ENCODE peak calls at places on chromosomes 5 and 9, in eight cellular contexts. One of them, this sample, is unnamed. For H3K4me1, the result is how much of the 10 kb centered on the place peaks cover.

GRCh38 chr9:133463234-133463863 is 3.6 kb downstream of the CACFD1 start:
- DNase-seq in ovary: no peak
- DNase-seq in HCT116: no peak
- DNase-seq in mesendoderm: peak
- DNase-seq in lung: no peak
- DNase-seq in astrocyte: no peak
- DNase-seq in IMR-90: no peak
- DNase-seq in naive thymus-derived CD4-positive, alpha-beta T cell: no peak
- DNase-seq in this sample: no peak

GRCh38 chr9:88905506-88905905 is 85.8 kb upstream of the S1PR3 start:
- DNase-seq in ovary: no peak
- DNase-seq in HCT116: no peak
- DNase-seq in mesendoderm: no peak
- DNase-seq in lung: no peak
- DNase-seq in astrocyte: peak
- DNase-seq in IMR-90: peak
- DNase-seq in naive thymus-derived CD4-positive, alpha-beta T cell: no peak
- DNase-seq in this sample: no peak

GRCh38 chr5:180807654-180808414 is 5.2 kb upstream of the MGAT1 start:
- DNase-seq in ovary: peak
- DNase-seq in HCT116: no peak
- DNase-seq in mesendoderm: no peak
- DNase-seq in lung: no peak
- DNase-seq in astrocyte: no peak
- DNase-seq in IMR-90: no peak
- DNase-seq in naive thymus-derived CD4-positive, alpha-beta T cell: no peak
- DNase-seq in this sample: no peak

GRCh38 chr5:126656397-126657007 is 55.8 kb downstream of the PHAX start:
- DNase-seq in ovary: no peak
- DNase-seq in HCT116: peak
- DNase-seq in mesendoderm: peak
- DNase-seq in lung: no peak
- DNase-seq in astrocyte: peak
- DNase-seq in IMR-90: peak
- DNase-seq in naive thymus-derived CD4-positive, alpha-beta T cell: no peak
- DNase-seq in this sample: no peak

GRCh38 chr9:86948153-86948929 is 1.0 kb upstream of the GAS1 start:
- DNase-seq in ovary: peak
- DNase-seq in HCT116: peak
- DNase-seq in mesendoderm: peak
- DNase-seq in lung: peak
- DNase-seq in astrocyte: peak
- DNase-seq in IMR-90: peak
- DNase-seq in naive thymus-derived CD4-positive, alpha-beta T cell: peak
- DNase-seq in this sample: peak

GRCh38 chr5:9841516-9841915 is 211.4 kb upstream of the TAS2R1 start:
- DNase-seq in ovary: no peak
- DNase-seq in HCT116: no peak
- DNase-seq in mesendoderm: no peak
- DNase-seq in lung: no peak
- DNase-seq in astrocyte: no peak
- DNase-seq in IMR-90: no peak
- DNase-seq in naive thymus-derived CD4-positive, alpha-beta T cell: no peak
- DNase-seq in this sample: no peak

GRCh38 chr5:55236800-55237199 is 3.4 kb upstream of the CCNO start:
- DNase-seq in ovary: no peak
- DNase-seq in HCT116: no peak
- DNase-seq in mesendoderm: no peak
- DNase-seq in lung: peak
- DNase-seq in astrocyte: no peak
- DNase-seq in IMR-90: no peak
- DNase-seq in naive thymus-derived CD4-positive, alpha-beta T cell: no peak
- DNase-seq in this sample: no peak

GRCh38 chr5:152505442-152506042 is 100.5 kb upstream of the NMUR2 start:
- DNase-seq in ovary: peak
- DNase-seq in HCT116: peak
- DNase-seq in mesendoderm: peak
- DNase-seq in lung: peak
- DNase-seq in astrocyte: peak
- DNase-seq in IMR-90: peak
- DNase-seq in naive thymus-derived CD4-positive, alpha-beta T cell: no peak
- DNase-seq in this sample: peak

GRCh38 chr5:159050408-159051091 is 49.2 kb downstream of the EBF1 start:
- DNase-seq in ovary: no peak
- DNase-seq in HCT116: no peak
- DNase-seq in mesendoderm: peak
- DNase-seq in lung: no peak
- DNase-seq in astrocyte: no peak
- DNase-seq in IMR-90: peak
- DNase-seq in naive thymus-derived CD4-positive, alpha-beta T cell: no peak
- DNase-seq in this sample: no peak

GRCh38 chr5:106827061-106827460 is 843.7 kb downstream of the EFNA5 start:
- DNase-seq in ovary: no peak
- DNase-seq in HCT116: no peak
- DNase-seq in mesendoderm: no peak
- DNase-seq in lung: no peak
- DNase-seq in astrocyte: peak
- DNase-seq in IMR-90: peak
- DNase-seq in naive thymus-derived CD4-positive, alpha-beta T cell: no peak
- DNase-seq in this sample: no peak

DNA sequence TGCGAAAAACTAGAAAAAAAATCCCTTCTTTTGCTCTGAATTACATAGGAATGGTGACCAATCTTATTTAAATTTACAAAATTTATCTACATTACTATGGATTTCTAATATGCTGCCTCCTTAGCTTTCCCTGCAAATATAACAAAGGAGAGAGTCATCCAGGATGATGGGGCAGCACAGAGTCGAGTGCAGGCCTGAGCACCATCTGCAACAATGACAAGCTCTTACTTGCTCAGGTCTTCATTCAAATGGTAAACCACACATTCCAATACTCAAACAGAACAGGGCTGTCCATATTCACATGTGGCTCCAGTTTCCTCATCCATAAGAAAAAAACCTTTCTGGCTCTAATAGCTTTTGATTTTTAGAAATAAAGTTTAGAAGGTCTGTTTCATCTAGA is 33.5 kb upstream of the ZNF354B start:
- DNase-seq in ovary: no peak
- DNase-seq in HCT116: no peak
- DNase-seq in mesendoderm: no peak
- DNase-seq in lung: no peak
- DNase-seq in astrocyte: no peak
- DNase-seq in IMR-90: no peak
- DNase-seq in naive thymus-derived CD4-positive, alpha-beta T cell: no peak
- DNase-seq in this sample: no peak
- H3K4me1 ChIP-seq in ovary: under half
- H3K4me1 ChIP-seq in HCT116: under half
- H3K4me1 ChIP-seq in mesendoderm: under half
- H3K4me1 ChIP-seq in lung: under half
- H3K4me1 ChIP-seq in astrocyte: under half
- H3K4me1 ChIP-seq in IMR-90: under half
- H3K4me1 ChIP-seq in naive thymus-derived CD4-positive, alpha-beta T cell: under half
- H3K4me1 ChIP-seq in this sample: under half

GRCh38 chr5:145775893-145776444 is 59.2 kb downstream of the PRELID2 start:
- DNase-seq in ovary: peak
- DNase-seq in HCT116: peak
- DNase-seq in mesendoderm: no peak
- DNase-seq in lung: no peak
- DNase-seq in astrocyte: peak
- DNase-seq in IMR-90: peak
- DNase-seq in naive thymus-derived CD4-positive, alpha-beta T cell: no peak
- DNase-seq in this sample: no peak

GRCh38 chr5:145776886-145777285 is 58.3 kb downstream of the PRELID2 start:
- DNase-seq in ovary: no peak
- DNase-seq in HCT116: no peak
- DNase-seq in mesendoderm: no peak
- DNase-seq in lung: no peak
- DNase-seq in astrocyte: peak
- DNase-seq in IMR-90: peak
- DNase-seq in naive thymus-derived CD4-positive, alpha-beta T cell: no peak
- DNase-seq in this sample: no peak

GRCh38 chr5:145775411-145775810 is 59.7 kb downstream of the PRELID2 start:
- DNase-seq in ovary: no peak
- DNase-seq in HCT116: no peak
- DNase-seq in mesendoderm: no peak
- DNase-seq in lung: no peak
- DNase-seq in astrocyte: no peak
- DNase-seq in IMR-90: peak
- DNase-seq in naive thymus-derived CD4-positive, alpha-beta T cell: no peak
- DNase-seq in this sample: no peak

GRCh38 chr5:145778144-145778900 is 56.8 kb downstream of the PRELID2 start:
- DNase-seq in ovary: no peak
- DNase-seq in HCT116: no peak
- DNase-seq in mesendoderm: no peak
- DNase-seq in lung: no peak
- DNase-seq in astrocyte: no peak
- DNase-seq in IMR-90: no peak
- DNase-seq in naive thymus-derived CD4-positive, alpha-beta T cell: no peak
- DNase-seq in this sample: peak

DNA sequence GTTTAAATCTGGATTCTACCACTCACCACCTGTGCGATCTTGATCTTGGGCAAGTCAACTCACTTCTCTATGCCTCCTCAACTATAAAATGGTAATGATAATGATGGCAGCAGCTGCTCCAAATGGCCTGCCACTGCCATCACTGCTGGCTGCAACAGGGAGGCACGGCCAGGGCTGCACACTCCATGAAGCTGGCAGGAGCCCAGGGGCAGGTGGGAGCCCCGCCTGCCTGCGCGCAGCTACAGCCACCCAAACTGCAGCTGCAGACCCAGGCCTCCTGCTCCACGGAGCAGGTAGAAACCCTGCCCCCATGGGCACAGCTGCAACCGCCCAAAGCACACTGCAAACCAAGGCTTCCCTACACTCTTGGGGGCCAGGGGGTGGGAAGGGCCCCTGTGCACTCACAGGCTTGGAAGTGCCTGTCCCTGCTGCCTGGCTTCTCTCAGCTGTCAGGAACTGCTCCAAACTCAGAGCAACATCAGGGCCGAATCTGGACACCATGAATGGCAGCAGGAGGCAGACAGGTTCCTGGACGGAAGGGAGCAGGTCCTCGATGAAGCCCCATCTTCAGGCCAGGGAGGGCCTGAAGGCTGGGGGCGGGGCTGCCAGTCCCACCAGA is 57.6 kb downstream of the PRELID2 start:
- DNase-seq in ovary: no peak
- DNase-seq in HCT116: no peak
- DNase-seq in mesendoderm: no peak
- DNase-seq in lung: no peak
- DNase-seq in astrocyte: no peak
- DNase-seq in IMR-90: no peak
- DNase-seq in naive thymus-derived CD4-positive, alpha-beta T cell: no peak
- DNase-seq in this sample: no peak
- H3K4me1 ChIP-seq in ovary: under half
- H3K4me1 ChIP-seq in HCT116: under half
- H3K4me1 ChIP-seq in mesendoderm: under half
- H3K4me1 ChIP-seq in lung: under half
- H3K4me1 ChIP-seq in astrocyte: under half
- H3K4me1 ChIP-seq in IMR-90: under half
- H3K4me1 ChIP-seq in naive thymus-derived CD4-positive, alpha-beta T cell: under half
- H3K4me1 ChIP-seq in this sample: under half

GRCh38 chr5:167602077-167602476 is 689.4 kb upstream of the WWC1 start:
- DNase-seq in ovary: no peak
- DNase-seq in HCT116: no peak
- DNase-seq in mesendoderm: no peak
- DNase-seq in lung: no peak
- DNase-seq in astrocyte: peak
- DNase-seq in IMR-90: no peak
- DNase-seq in naive thymus-derived CD4-positive, alpha-beta T cell: no peak
- DNase-seq in this sample: no peak
- H3K4me1 ChIP-seq in ovary: under half
- H3K4me1 ChIP-seq in HCT116: under half
- H3K4me1 ChIP-seq in mesendoderm: under half
- H3K4me1 ChIP-seq in lung: under half
- H3K4me1 ChIP-seq in astrocyte: under half
- H3K4me1 ChIP-seq in IMR-90: under half
- H3K4me1 ChIP-seq in naive thymus-derived CD4-positive, alpha-beta T cell: under half
- H3K4me1 ChIP-seq in this sample: under half

GRCh38 chr5:172573986-172574844 is 66.8 kb upstream of the NEURL1B start:
- DNase-seq in ovary: no peak
- DNase-seq in HCT116: no peak
- DNase-seq in mesendoderm: no peak
- DNase-seq in lung: no peak
- DNase-seq in astrocyte: no peak
- DNase-seq in IMR-90: no peak
- DNase-seq in naive thymus-derived CD4-positive, alpha-beta T cell: no peak
- DNase-seq in this sample: no peak
- H3K4me1 ChIP-seq in ovary: under half
- H3K4me1 ChIP-seq in HCT116: under half
- H3K4me1 ChIP-seq in mesendoderm: under half
- H3K4me1 ChIP-seq in lung: under half
- H3K4me1 ChIP-seq in astrocyte: under half
- H3K4me1 ChIP-seq in IMR-90: under half
- H3K4me1 ChIP-seq in naive thymus-derived CD4-positive, alpha-beta T cell: under half
- H3K4me1 ChIP-seq in this sample: under half

GRCh38 chr5:57772512-57772911 is 289.9 kb upstream of the ACTBL2 start:
- DNase-seq in ovary: no peak
- DNase-seq in HCT116: no peak
- DNase-seq in mesendoderm: no peak
- DNase-seq in lung: no peak
- DNase-seq in astrocyte: peak
- DNase-seq in IMR-90: no peak
- DNase-seq in naive thymus-derived CD4-positive, alpha-beta T cell: no peak
- DNase-seq in this sample: no peak
- H3K4me1 ChIP-seq in ovary: under half
- H3K4me1 ChIP-seq in HCT116: under half
- H3K4me1 ChIP-seq in mesendoderm: under half
- H3K4me1 ChIP-seq in lung: under half
- H3K4me1 ChIP-seq in astrocyte: under half
- H3K4me1 ChIP-seq in IMR-90: under half
- H3K4me1 ChIP-seq in naive thymus-derived CD4-positive, alpha-beta T cell: under half
- H3K4me1 ChIP-seq in this sample: under half

This sample was measured in tibial artery.